ENCODE peak calls at places on chromosomes 5 and 9, in nine cellular contexts. D is WTC11; J is psoas muscle; X is activated T-cell treated with anti-CD3 and anti-CD28 coated beads, Interleukin-2, amount 50 U/mL, for 72 hours; K is hepatocyte; H is HTR-8/SVneo; M is MG63; U is SHP77; C is endothelial cell. V is an unnamed sample.

GRCh38 chr5:36438765-36439501 is 137.2 kb upstream of the RANBP3L start:
- DNase-seq in C (no peak), M (no peak), J (no peak), X (no peak), D (no peak), H (no peak), K (no peak), U (no peak), V (no peak)

GRCh38 chr9:130996672-130997394 is 12.1 kb upstream of the LAMC3 start:
- DNase-seq in M (no peak), X (no peak), U (no peak), J (no peak), K (no peak), C (no peak), H (no peak), D (no peak), V (no peak)

GRCh38 chr5:177594071-177594470 is 2.1 kb downstream of the TMED9 start:
- DNase-seq in J (no peak), D (no peak), H (no peak), C (no peak), K (no peak), U (no peak), X (no peak), M (no peak), V (no peak)

GRCh38 chr5:56527174-56527573 is 288.2 kb upstream of the MAP3K1 start:
- DNase-seq in X (no peak), H (no peak), C (no peak), M (no peak), U (no peak), J (no peak), K (no peak), D (no peak), V (no peak)

GRCh38 chr5:132465095-132465707 is 25.4 kb downstream of the IRF1 start:
- DNase-seq in D (no peak), H (no peak), X (no peak), J (no peak), U (no peak), C (no peak), M (no peak), K (no peak), V (peak)

GRCh38 chr5:112551437-112552018 is 132.5 kb upstream of the EPB41L4A start:
- DNase-seq in H (peak), J (no peak), X (peak), K (peak), D (no peak), U (peak), M (no peak), C (peak), V (no peak)

GRCh38 chr5:94080390-94080789 is 339.0 kb upstream of the POU5F2 start:
- DNase-seq in U (peak), C (no peak), X (no peak), M (no peak), K (no peak), J (no peak), H (no peak), D (no peak), V (no peak)

GRCh38 chr5:6666762-6667161 is 33.5 kb downstream of the SRD5A1 start:
- DNase-seq in U (no peak), M (no peak), C (no peak), J (no peak), K (no peak), X (no peak), D (no peak), H (no peak), V (no peak)

GRCh38 chr5:14443665-14444064 is 137.9 kb upstream of the OTULINL start:
- DNase-seq in D (no peak), C (no peak), J (no peak), H (no peak), U (no peak), X (no peak), K (no peak), M (no peak), V (no peak)

GRCh38 chr5:137747848-137748247 is 6.3 kb downstream of the HNRNPA0 start:
- DNase-seq in J (no peak), K (no peak), X (no peak), M (no peak), C (no peak), H (no peak), U (no peak), D (no peak), V (no peak)

GRCh38 chr5:53087596-53087995 is 22.0 kb downstream of the MOCS2 start:
- DNase-seq in D (no peak), J (no peak), U (no peak), M (no peak), K (no peak), C (no peak), H (no peak), X (no peak), V (no peak)

GRCh38 chr5:38207343-38207742 is 51.0 kb upstream of the EGFLAM start:
- DNase-seq in X (no peak), K (peak), H (no peak), J (no peak), C (no peak), M (no peak), D (peak), U (no peak), V (no peak)

GRCh38 chr9:78187763-78188495 is 47.9 kb upstream of the CEP78 start:
- DNase-seq in X (no peak), U (no peak), D (no peak), C (no peak), M (no peak), J (no peak), H (no peak), K (no peak), V (no peak)

GRCh38 chr9:26326473-26327044 is 566.0 kb downstream of the CAAP1 start:
- DNase-seq in U (peak), X (peak), H (peak), D (peak), K (peak), M (no peak), J (no peak), C (peak), V (peak)

GRCh38 chr9:652896-653295 is 188.6 kb upstream of the DMRT1 start:
- DNase-seq in H (no peak), J (peak), U (no peak), D (no peak), X (no peak), M (no peak), K (no peak), C (no peak), V (no peak)

GRCh38 chr5:91302335-91302734 is 80.8 kb downstream of the ARRDC3 start:
- DNase-seq in C (no peak), U (no peak), H (no peak), D (no peak), J (no peak), X (no peak), M (no peak), K (no peak), V (no peak)

GRCh38 chr9:87386490-87386889 is 111.2 kb upstream of the DAPK1 start:
- DNase-seq in H (no peak), J (no peak), M (no peak), D (no peak), K (no peak), U (no peak), X (no peak), C (no peak), V (peak)

GRCh38 chr9:78210841-78211301 is 25.0 kb upstream of the CEP78 start:
- DNase-seq in J (no peak), K (no peak), M (no peak), H (no peak), X (no peak), D (no peak), C (no peak), U (no peak), V (no peak)

GRCh38 chr9:27086818-27087680 is 22.0 kb upstream of the TEK start:
- DNase-seq in U (no peak), C (no peak), K (peak), D (no peak), X (no peak), M (peak), H (no peak), J (no peak), V (peak)

GRCh38 chr5:6765612-6766525 is 52.6 kb downstream of the TENT4A start:
- DNase-seq in M (peak), U (peak), K (peak), H (peak), D (peak), X (peak), J (peak), C (peak), V (peak)

GRCh38 chr5:135110941-135111596 is 77.0 kb upstream of the PITX1 start:
- DNase-seq in D (no peak), M (peak), X (no peak), K (no peak), C (no peak), H (no peak), J (peak), U (no peak), V (no peak)

GRCh38 chr5:5751987-5752386 is 329.5 kb downstream of the ICE1 start:
- DNase-seq in U (no peak), D (no peak), H (no peak), X (no peak), M (no peak), C (no peak), J (no peak), K (no peak), V (no peak)

GRCh38 chr5:126070481-126070880 is 352.7 kb upstream of the GRAMD2B start:
- DNase-seq in U (no peak), K (no peak), J (no peak), D (no peak), X (no peak), H (no peak), C (no peak), M (peak), V (no peak)

GRCh38 chr5:107469485-107469884 is 201.3 kb downstream of the EFNA5 start:
- DNase-seq in M (no peak), K (no peak), J (no peak), C (no peak), X (no peak), H (peak), U (no peak), D (no peak), V (no peak)

GRCh38 chr9:3608011-3608410 is 82.2 kb upstream of the RFX3 start:
- DNase-seq in D (no peak), K (no peak), M (no peak), C (no peak), H (no peak), X (no peak), J (no peak), U (no peak), V (no peak)

GRCh38 chr5:81763294-81763928 is 12.5 kb upstream of the SSBP2 start:
- DNase-seq in C (no peak), X (no peak), U (no peak), J (no peak), D (no peak), H (no peak), M (no peak), K (no peak), V (no peak)

GRCh38 chr5:123300266-123300665 is 122.9 kb downstream of the CEP120 start:
- DNase-seq in U (no peak), H (no peak), X (no peak), C (no peak), J (no peak), K (no peak), M (no peak), D (no peak), V (no peak)

GRCh38 chr5:124572973-124573372 is 173.5 kb downstream of the ZNF608 start:
- DNase-seq in J (no peak), U (no peak), K (no peak), X (no peak), D (peak), H (no peak), M (no peak), C (no peak), V (no peak)

GRCh38 chr9:91803970-91804752 is 145.9 kb downstream of the ROR2 start:
- DNase-seq in K (no peak), H (no peak), M (no peak), J (no peak), X (no peak), D (no peak), U (no peak), C (no peak), V (no peak)

GRCh38 chr5:136036991-136037705 is 8.4 kb downstream of the TGFBI start:
- DNase-seq in C (no peak), U (peak), X (peak), D (no peak), M (peak), K (no peak), J (no peak), H (peak), V (peak)

GRCh38 chr9:126650830-126651341 is 37.2 kb downstream of the LMX1B start:
- DNase-seq in D (no peak), M (no peak), C (no peak), U (no peak), H (peak), K (peak), J (no peak), X (no peak), V (no peak)

GRCh38 chr9:113631811-113632665 is 168.5 kb downstream of the RGS3 start:
- DNase-seq in X (no peak), M (no peak), C (no peak), K (no peak), U (no peak), H (no peak), J (no peak), D (no peak), V (no peak)

GRCh38 chr5:14574891-14575496 is 6.6 kb upstream of the OTULINL start:
- DNase-seq in U (peak), D (no peak), C (no peak), H (no peak), X (no peak), K (no peak), M (peak), J (peak), V (no peak)

GRCh38 chr5:67287795-67288194 is 91.2 kb upstream of the CD180 start:
- DNase-seq in D (no peak), K (no peak), J (no peak), U (no peak), C (no peak), H (no peak), M (no peak), X (no peak), V (peak)

GRCh38 chr9:130894546-130894945 is 2.1 kb downstream of the QRFP start:
- DNase-seq in M (no peak), X (no peak), C (no peak), H (no peak), U (no peak), J (no peak), D (no peak), K (no peak), V (no peak)

V was measured in SJSA1.